ENCODE peak calls at places on chromosomes 12 and 14, in ten cellular contexts. O is HT1080; Q is aorta; V is naive thymus-derived CD8-positive, alpha-beta T cell; C is stimulated activated CD4-positive, alpha-beta T cell treated with anti-CD3 and anti-CD28 coated beads, Interleukin-4, amount 100 ng/mL, for 4 hours; J is uterus; E is stimulated activated CD8-positive, alpha-beta memory T cell treated with anti-CD3 and anti-CD28 coated beads, Interleukin-4, amount 100 ng/mL, for 1 hour; D is kidney tubule cell; H is non-pigmented ciliary epithelial cell; U is choroid plexus epithelial cell. L is an unnamed sample.
A peak's percentile ranks its signal among the peaks of the same experiment; 100 is the strongest.

GRCh38 chr12:129067482-129067881 is 214.2 kb downstream of the GLT1D1 start:
- DNase-seq in Q (no peak), O (peak; percentile 38), C (no peak), V (no peak), E (no peak), H (no peak), U (peak; percentile 2), D (no peak), J (no peak), L (no peak)

GRCh38 chr12:58364389-58365086 is 423.2 kb downstream of the ATP23 start:
- DNase-seq in U (peak; percentile 98), E (no peak), J (no peak), C (no peak), H (peak; percentile 99), D (peak; percentile 98), O (peak; percentile 95), Q (no peak), V (no peak), L (no peak)

GRCh38 chr12:4850857-4851380 is 58.8 kb upstream of the KCNA1 start:
- DNase-seq in C (no peak), H (no peak), V (no peak), Q (no peak), O (no peak), D (no peak), U (no peak), E (no peak), J (no peak), L (no peak)

GRCh38 chr14:53187921-53188463 is 34.9 kb upstream of the DDHD1 start:
- DNase-seq in O (no peak), Q (no peak), D (no peak), C (no peak), V (no peak), J (no peak), U (no peak), H (no peak), E (no peak), L (no peak)

GRCh38 chr14:72448212-72448611 is 445.7 kb downstream of the DPF3 start:
- DNase-seq in C (no peak), V (no peak), H (no peak), J (no peak), D (no peak), O (no peak), U (no peak), E (no peak), Q (no peak), L (no peak)

GRCh38 chr12:111749391-111749790 is 17.3 kb upstream of the ALDH2 start:
- DNase-seq in H (no peak), J (no peak), V (no peak), E (no peak), O (no peak), D (no peak), U (no peak), Q (no peak), C (no peak), L (no peak)

GRCh38 chr12:25352078-25352918 is 101.6 kb upstream of the KRAS start:
- DNase-seq in D (no peak), C (no peak), O (no peak), Q (no peak), H (peak; percentile 11), E (no peak), V (no peak), J (no peak), U (peak; percentile 36), L (no peak)

GRCh38 chr12:100753837-100754236 is 40.7 kb upstream of the ANO4 start:
- DNase-seq in U (no peak), H (no peak), O (peak; percentile 52), V (no peak), E (no peak), C (no peak), Q (no peak), D (peak; percentile 85), J (no peak), L (no peak)

GRCh38 chr12:90058721-90059120 is 350.1 kb upstream of the ATP2B1 start:
- DNase-seq in D (peak; percentile 75), J (no peak), Q (no peak), C (no peak), E (no peak), U (peak; percentile 91), V (no peak), O (peak; percentile 17), H (peak; percentile 70), L (no peak)

GRCh38 chr12:32217354-32218310 is 111.0 kb downstream of the BICD1 start:
- DNase-seq in U (peak; percentile 84), E (no peak), O (peak; percentile 86), D (peak; percentile 100), V (no peak), J (no peak), Q (no peak), C (no peak), H (peak; percentile 67), L (peak; percentile 68)

GRCh38 chr14:55721353-55721752 is 141.3 kb downstream of the KTN1 start:
- DNase-seq in H (peak; percentile 95), C (no peak), V (no peak), U (peak; percentile 96), O (peak; percentile 94), D (peak; percentile 94), E (no peak), Q (no peak), J (no peak), L (no peak)

GRCh38 chr12:91608562-91608961 is 425.9 kb upstream of the DCN start:
- DNase-seq in U (no peak), V (no peak), C (no peak), E (no peak), O (no peak), Q (no peak), J (no peak), H (no peak), D (no peak), L (no peak)

GRCh38 chr12:25241171-25242020 is 9.3 kb downstream of the KRAS start:
- DNase-seq in U (peak; percentile 81), Q (no peak), O (peak; percentile 13), H (no peak), V (peak; percentile 40), D (peak; percentile 43), E (no peak), J (no peak), C (no peak), L (no peak)

GRCh38 chr12:29041621-29042020 is 107.5 kb upstream of the FAR2 start:
- DNase-seq in V (no peak), E (no peak), C (no peak), O (peak; percentile 71), J (no peak), H (peak; percentile 31), Q (no peak), U (peak; percentile 91), D (peak; percentile 88), L (no peak)

GRCh38 chr12:96422192-96422591 is 22.0 kb upstream of the CDK17 start:
- DNase-seq in U (peak; percentile 65), E (no peak), Q (no peak), J (no peak), O (no peak), H (no peak), C (no peak), V (no peak), D (no peak), L (no peak)

GRCh38 chr12:48084066-48084465 is 21.8 kb downstream of the SENP1 start:
- DNase-seq in E (no peak), O (no peak), C (no peak), D (no peak), V (no peak), U (peak; percentile 62), J (no peak), H (no peak), Q (no peak), L (no peak)

GRCh38 chr12:66352197-66352596 is 49.9 kb downstream of the HELB start:
- DNase-seq in Q (no peak), C (no peak), J (no peak), U (peak; percentile 56), D (peak; percentile 45), H (no peak), O (peak; percentile 45), E (no peak), V (no peak), L (no peak)

GRCh38 chr14:33584698-33585097 is 366.2 kb downstream of the EGLN3 start:
- DNase-seq in V (no peak), J (no peak), C (no peak), H (no peak), E (no peak), U (no peak), O (no peak), D (no peak), Q (no peak), L (no peak)

GRCh38 chr14:68191567-68192321 is 372.2 kb downstream of the RAD51B start:
- DNase-seq in H (no peak), O (peak; percentile 10), J (no peak), D (peak; percentile 98), E (no peak), C (no peak), V (no peak), Q (no peak), U (peak; percentile 71), L (no peak)